ENCODE peak calls at places on chromosomes 1 and 21, in five cellular contexts. One of them, this sample, is unnamed.

GRCh38 chr1:107530543-107530942 is 389.7 kb downstream of the NTNG1 start:
- DNase-seq in endodermal cell: no peak
- DNase-seq in CD8-positive, alpha-beta memory T cell: no peak
- DNase-seq in tibial artery: no peak
- DNase-seq in psoas muscle: no peak
- DNase-seq in this sample: no peak

GRCh38 chr1:3775498-3776230 is 3.1 kb downstream of the SMIM1 start:
- DNase-seq in psoas muscle: peak
- DNase-seq in endodermal cell: peak
- DNase-seq in CD8-positive, alpha-beta memory T cell: peak
- DNase-seq in tibial artery: no peak
- DNase-seq in this sample: peak

GRCh38 chr1:183198463-183198862 is 12.4 kb downstream of the LAMC2 start:
- DNase-seq in endodermal cell: no peak
- DNase-seq in CD8-positive, alpha-beta memory T cell: no peak
- DNase-seq in tibial artery: no peak
- DNase-seq in psoas muscle: peak
- DNase-seq in this sample: no peak

GRCh38 chr1:209808059-209808494 is 2.1 kb upstream of the IRF6 start:
- DNase-seq in psoas muscle: no peak
- DNase-seq in endodermal cell: no peak
- DNase-seq in CD8-positive, alpha-beta memory T cell: no peak
- DNase-seq in tibial artery: no peak
- DNase-seq in this sample: no peak

GRCh38 chr1:226541631-226542622 is 6.6 kb upstream of the STUM start:
- DNase-seq in tibial artery: peak
- DNase-seq in psoas muscle: peak
- DNase-seq in CD8-positive, alpha-beta memory T cell: no peak
- DNase-seq in endodermal cell: no peak
- DNase-seq in this sample: no peak

GRCh38 chr1:33331444-33332356 is 10.8 kb upstream of the A3GALT2 start:
- DNase-seq in tibial artery: no peak
- DNase-seq in endodermal cell: no peak
- DNase-seq in psoas muscle: peak
- DNase-seq in CD8-positive, alpha-beta memory T cell: no peak
- DNase-seq in this sample: no peak

GRCh38 chr1:244138399-244138798 is 87.3 kb downstream of the ZBTB18 start:
- DNase-seq in endodermal cell: no peak
- DNase-seq in CD8-positive, alpha-beta memory T cell: no peak
- DNase-seq in tibial artery: no peak
- DNase-seq in psoas muscle: no peak
- DNase-seq in this sample: no peak

GRCh38 chr1:11052839-11053757 is 6.1 kb upstream of the MASP2 start:
- DNase-seq in CD8-positive, alpha-beta memory T cell: no peak
- DNase-seq in tibial artery: no peak
- DNase-seq in psoas muscle: no peak
- DNase-seq in endodermal cell: no peak
- DNase-seq in this sample: peak

GRCh38 chr21:38277501-38278111 is 20.8 kb downstream of the KCNJ15 start:
- DNase-seq in CD8-positive, alpha-beta memory T cell: no peak
- DNase-seq in endodermal cell: no peak
- DNase-seq in tibial artery: peak
- DNase-seq in psoas muscle: no peak
- DNase-seq in this sample: no peak

GRCh38 chr1:30908886-30909777 is 574 bp upstream of the SDC3 start:
- DNase-seq in endodermal cell: peak
- DNase-seq in CD8-positive, alpha-beta memory T cell: peak
- DNase-seq in psoas muscle: no peak
- DNase-seq in tibial artery: peak
- DNase-seq in this sample: no peak

GRCh38 chr1:16352842-16353535 is 709 bp upstream of the FBXO42 start:
- DNase-seq in CD8-positive, alpha-beta memory T cell: no peak
- DNase-seq in psoas muscle: no peak
- DNase-seq in endodermal cell: no peak
- DNase-seq in tibial artery: peak
- DNase-seq in this sample: no peak

GRCh38 chr1:25799758-25800537 is at the start of gene SELENON:
- DNase-seq in endodermal cell: peak
- DNase-seq in CD8-positive, alpha-beta memory T cell: peak
- DNase-seq in tibial artery: peak
- DNase-seq in psoas muscle: peak
- DNase-seq in this sample: no peak